ENCODE peak calls at places on chromosomes 7 and 10, in eight cellular contexts. J is NCI-H1694 treated with DMSO at 0.1 percent for 48 hours; Z is tibial artery; M is amniotic stem cell; P is thoracic aorta; F is activated CD4-positive, alpha-beta T cell treated with anti-CD3 and anti-CD28 coated beads, Interleukin-2, amount 10 ng/mL, durations not matched to agents 24 days and 14 days; D is sciatic nerve; A is NCI-H1092. T is an unnamed sample.

GRCh38 chr10:126387931-126388911 is at the start of gene ADAM12:
- DNase-seq in J (no peak), Z (peak), M (peak), P (no peak), F (peak), D (peak), A (no peak), T (peak)

GRCh38 chr7:117673839-117674238 is 194.0 kb downstream of the CFTR start:
- DNase-seq in J (no peak), Z (no peak), M (peak), P (no peak), F (no peak), D (no peak), A (peak), T (peak)

GRCh38 chr10:122692744-122693143 is 6.9 kb downstream of the C10orf120 start:
- DNase-seq in J (no peak), Z (no peak), M (no peak), P (no peak), F (no peak), D (no peak), A (no peak), T (no peak)

GRCh38 chr10:126972622-126973414 is 67.6 kb downstream of the DOCK1 start:
- DNase-seq in J (no peak), Z (no peak), M (peak), P (no peak), F (no peak), D (no peak), A (no peak), T (no peak)

GRCh38 chr10:119827430-119827829 is 45.2 kb downstream of the MCMBP start:
- DNase-seq in J (no peak), Z (no peak), M (no peak), P (no peak), F (no peak), D (no peak), A (no peak), T (no peak)

GRCh38 chr7:63105978-63106377 is 892.7 kb upstream of the ZNF722 start:
- DNase-seq in J (no peak), Z (no peak), M (no peak), P (no peak), F (no peak), D (no peak), A (no peak), T (no peak)

GRCh38 chr10:97587183-97587582 is 2.3 kb upstream of the C10orf62 start:
- DNase-seq in J (no peak), Z (no peak), M (no peak), P (no peak), F (no peak), D (no peak), A (no peak), T (no peak)

GRCh38 chr10:80503584-80504157 is 34.0 kb upstream of the SH2D4B start:
- DNase-seq in J (no peak), Z (no peak), M (no peak), P (no peak), F (no peak), D (no peak), A (no peak), T (no peak)

GRCh38 chr7:5200561-5201235 is 10.7 kb downstream of the WIPI2 start:
- DNase-seq in J (no peak), Z (no peak), M (no peak), P (no peak), F (no peak), D (no peak), A (no peak), T (no peak)

GRCh38 chr7:48144291-48144768 is 26.9 kb upstream of the ABCA13 start:
- DNase-seq in J (no peak), Z (no peak), M (no peak), P (no peak), F (no peak), D (no peak), A (no peak), T (no peak)

GRCh38 chr7:1693991-1694524 is 24.0 kb downstream of the ELFN1 start:
- DNase-seq in J (no peak), Z (no peak), M (no peak), P (no peak), F (no peak), D (peak), A (peak), T (peak)

GRCh38 chr7:93030605-93031225 is 87.1 kb downstream of the SAMD9 start:
- DNase-seq in J (no peak), Z (no peak), M (no peak), P (no peak), F (no peak), D (no peak), A (no peak), T (no peak)

GRCh38 chr7:39838326-39838725 is 111.7 kb upstream of the CDK13 start:
- DNase-seq in J (no peak), Z (no peak), M (no peak), P (no peak), F (no peak), D (no peak), A (peak), T (peak)

GRCh38 chr10:10460452-10460851 is 557.2 kb upstream of the CELF2 start:
- DNase-seq in J (no peak), Z (no peak), M (no peak), P (no peak), F (no peak), D (no peak), A (no peak), T (no peak)

GRCh38 chr10:49817845-49818244 is 55.7 kb upstream of the OGDHL start:
- DNase-seq in J (no peak), Z (no peak), M (no peak), P (no peak), F (no peak), D (no peak), A (no peak), T (no peak)